ENCODE peak calls at places on chromosomes 11 and 22, in ten cellular contexts. One of them, this sample, is unnamed.

GRCh38 chr11:111422494-111423249 is 43.6 kb upstream of the POU2AF1 start:
- DNase-seq in T-helper 2 cell: no peak
- DNase-seq in NCI-H524 treated with DMSO at 0.1 percent for 48 hours: peak; percentile 35
- DNase-seq in fibroblast of the aortic adventitia: peak; percentile 44
- DNase-seq in head of caudate nucleus: peak; percentile 70
- DNase-seq in stimulated activated CD4-positive, alpha-beta T cell treated with anti-CD3 and anti-CD28 coated beads, Interleukin-12 subunit alpha, Interleukin-12 subunit beta, amount 100 ng/mL, for 48 hours: peak; percentile 60
- DNase-seq in right atrium auricular region: no peak
- DNase-seq in activated T-helper 9 cell treated with anti-CD3 and anti-CD28 coated beads, Interleukin-2, amount 50 U/mL, for 16 hours: peak; percentile 12
- DNase-seq in caudate nucleus: no peak
- DNase-seq in stromal cell of bone marrow: no peak
- DNase-seq in this sample: no peak

GRCh38 chr11:109865558-109866186 is 227.5 kb upstream of the ZC3H12C start:
- DNase-seq in T-helper 2 cell: no peak
- DNase-seq in NCI-H524 treated with DMSO at 0.1 percent for 48 hours: no peak
- DNase-seq in fibroblast of the aortic adventitia: no peak
- DNase-seq in head of caudate nucleus: peak; percentile 74
- DNase-seq in stimulated activated CD4-positive, alpha-beta T cell treated with anti-CD3 and anti-CD28 coated beads, Interleukin-12 subunit alpha, Interleukin-12 subunit beta, amount 100 ng/mL, for 48 hours: no peak
- DNase-seq in right atrium auricular region: no peak
- DNase-seq in activated T-helper 9 cell treated with anti-CD3 and anti-CD28 coated beads, Interleukin-2, amount 50 U/mL, for 16 hours: no peak
- DNase-seq in caudate nucleus: peak; percentile 9
- DNase-seq in stromal cell of bone marrow: no peak
- DNase-seq in this sample: no peak

GRCh38 chr22:27719535-27720227 is 81.9 kb downstream of the MN1 start:
- DNase-seq in T-helper 2 cell: no peak
- DNase-seq in NCI-H524 treated with DMSO at 0.1 percent for 48 hours: no peak
- DNase-seq in fibroblast of the aortic adventitia: peak; percentile 82
- DNase-seq in head of caudate nucleus: peak; percentile 9
- DNase-seq in stimulated activated CD4-positive, alpha-beta T cell treated with anti-CD3 and anti-CD28 coated beads, Interleukin-12 subunit alpha, Interleukin-12 subunit beta, amount 100 ng/mL, for 48 hours: no peak
- DNase-seq in right atrium auricular region: peak; percentile 62
- DNase-seq in activated T-helper 9 cell treated with anti-CD3 and anti-CD28 coated beads, Interleukin-2, amount 50 U/mL, for 16 hours: no peak
- DNase-seq in caudate nucleus: peak; percentile 34
- DNase-seq in stromal cell of bone marrow: no peak
- DNase-seq in this sample: peak; percentile 5

GRCh38 chr11:35030716-35031213 is 108.2 kb upstream of the CD44 start:
- DNase-seq in T-helper 2 cell: no peak
- DNase-seq in NCI-H524 treated with DMSO at 0.1 percent for 48 hours: no peak
- DNase-seq in fibroblast of the aortic adventitia: peak; percentile 83
- DNase-seq in head of caudate nucleus: no peak
- DNase-seq in stimulated activated CD4-positive, alpha-beta T cell treated with anti-CD3 and anti-CD28 coated beads, Interleukin-12 subunit alpha, Interleukin-12 subunit beta, amount 100 ng/mL, for 48 hours: no peak
- DNase-seq in right atrium auricular region: peak; percentile 83
- DNase-seq in activated T-helper 9 cell treated with anti-CD3 and anti-CD28 coated beads, Interleukin-2, amount 50 U/mL, for 16 hours: peak; percentile 13
- DNase-seq in caudate nucleus: no peak
- DNase-seq in stromal cell of bone marrow: peak; percentile 99
- DNase-seq in this sample: no peak

GRCh38 chr22:48968201-48968959 is 859.3 kb downstream of the BRD1 start:
- DNase-seq in T-helper 2 cell: no peak
- DNase-seq in NCI-H524 treated with DMSO at 0.1 percent for 48 hours: no peak
- DNase-seq in fibroblast of the aortic adventitia: no peak
- DNase-seq in head of caudate nucleus: no peak
- DNase-seq in stimulated activated CD4-positive, alpha-beta T cell treated with anti-CD3 and anti-CD28 coated beads, Interleukin-12 subunit alpha, Interleukin-12 subunit beta, amount 100 ng/mL, for 48 hours: no peak
- DNase-seq in right atrium auricular region: peak; percentile 34
- DNase-seq in activated T-helper 9 cell treated with anti-CD3 and anti-CD28 coated beads, Interleukin-2, amount 50 U/mL, for 16 hours: no peak
- DNase-seq in caudate nucleus: no peak
- DNase-seq in stromal cell of bone marrow: no peak
- DNase-seq in this sample: peak; percentile 23

GRCh38 chr11:93747122-93747521 is 5.7 kb downstream of the C11orf54 start:
- DNase-seq in T-helper 2 cell: no peak
- DNase-seq in NCI-H524 treated with DMSO at 0.1 percent for 48 hours: no peak
- DNase-seq in fibroblast of the aortic adventitia: no peak
- DNase-seq in head of caudate nucleus: no peak
- DNase-seq in stimulated activated CD4-positive, alpha-beta T cell treated with anti-CD3 and anti-CD28 coated beads, Interleukin-12 subunit alpha, Interleukin-12 subunit beta, amount 100 ng/mL, for 48 hours: no peak
- DNase-seq in right atrium auricular region: no peak
- DNase-seq in activated T-helper 9 cell treated with anti-CD3 and anti-CD28 coated beads, Interleukin-2, amount 50 U/mL, for 16 hours: no peak
- DNase-seq in caudate nucleus: no peak
- DNase-seq in stromal cell of bone marrow: no peak
- DNase-seq in this sample: no peak

GRCh38 chr11:28701760-28702449 is 593.7 kb downstream of the METTL15 start:
- DNase-seq in T-helper 2 cell: no peak
- DNase-seq in NCI-H524 treated with DMSO at 0.1 percent for 48 hours: no peak
- DNase-seq in fibroblast of the aortic adventitia: no peak
- DNase-seq in head of caudate nucleus: no peak
- DNase-seq in stimulated activated CD4-positive, alpha-beta T cell treated with anti-CD3 and anti-CD28 coated beads, Interleukin-12 subunit alpha, Interleukin-12 subunit beta, amount 100 ng/mL, for 48 hours: no peak
- DNase-seq in right atrium auricular region: no peak
- DNase-seq in activated T-helper 9 cell treated with anti-CD3 and anti-CD28 coated beads, Interleukin-2, amount 50 U/mL, for 16 hours: no peak
- DNase-seq in caudate nucleus: no peak
- DNase-seq in stromal cell of bone marrow: no peak
- DNase-seq in this sample: peak; percentile 52

GRCh38 chr11:17553249-17553546 is 6.1 kb downstream of the OTOG start:
- DNase-seq in T-helper 2 cell: no peak
- DNase-seq in NCI-H524 treated with DMSO at 0.1 percent for 48 hours: no peak
- DNase-seq in fibroblast of the aortic adventitia: no peak
- DNase-seq in head of caudate nucleus: no peak
- DNase-seq in stimulated activated CD4-positive, alpha-beta T cell treated with anti-CD3 and anti-CD28 coated beads, Interleukin-12 subunit alpha, Interleukin-12 subunit beta, amount 100 ng/mL, for 48 hours: no peak
- DNase-seq in right atrium auricular region: no peak
- DNase-seq in activated T-helper 9 cell treated with anti-CD3 and anti-CD28 coated beads, Interleukin-2, amount 50 U/mL, for 16 hours: no peak
- DNase-seq in caudate nucleus: no peak
- DNase-seq in stromal cell of bone marrow: no peak
- DNase-seq in this sample: no peak

GRCh38 chr11:19816817-19817216 is 104.2 kb downstream of the NAV2 start:
- DNase-seq in T-helper 2 cell: no peak
- DNase-seq in NCI-H524 treated with DMSO at 0.1 percent for 48 hours: peak; percentile 29
- DNase-seq in fibroblast of the aortic adventitia: no peak
- DNase-seq in head of caudate nucleus: no peak
- DNase-seq in stimulated activated CD4-positive, alpha-beta T cell treated with anti-CD3 and anti-CD28 coated beads, Interleukin-12 subunit alpha, Interleukin-12 subunit beta, amount 100 ng/mL, for 48 hours: no peak
- DNase-seq in right atrium auricular region: no peak
- DNase-seq in activated T-helper 9 cell treated with anti-CD3 and anti-CD28 coated beads, Interleukin-2, amount 50 U/mL, for 16 hours: no peak
- DNase-seq in caudate nucleus: no peak
- DNase-seq in stromal cell of bone marrow: no peak
- DNase-seq in this sample: no peak

GRCh38 chr11:28849053-28849452 is 740.9 kb downstream of the METTL15 start:
- DNase-seq in T-helper 2 cell: no peak
- DNase-seq in NCI-H524 treated with DMSO at 0.1 percent for 48 hours: no peak
- DNase-seq in fibroblast of the aortic adventitia: no peak
- DNase-seq in head of caudate nucleus: no peak
- DNase-seq in stimulated activated CD4-positive, alpha-beta T cell treated with anti-CD3 and anti-CD28 coated beads, Interleukin-12 subunit alpha, Interleukin-12 subunit beta, amount 100 ng/mL, for 48 hours: no peak
- DNase-seq in right atrium auricular region: no peak
- DNase-seq in activated T-helper 9 cell treated with anti-CD3 and anti-CD28 coated beads, Interleukin-2, amount 50 U/mL, for 16 hours: no peak
- DNase-seq in caudate nucleus: no peak
- DNase-seq in stromal cell of bone marrow: no peak
- DNase-seq in this sample: no peak

GRCh38 chr11:110367571-110367970 is 62.2 kb upstream of the FDX1 start:
- DNase-seq in T-helper 2 cell: no peak
- DNase-seq in NCI-H524 treated with DMSO at 0.1 percent for 48 hours: no peak
- DNase-seq in fibroblast of the aortic adventitia: peak; percentile 45
- DNase-seq in head of caudate nucleus: no peak
- DNase-seq in stimulated activated CD4-positive, alpha-beta T cell treated with anti-CD3 and anti-CD28 coated beads, Interleukin-12 subunit alpha, Interleukin-12 subunit beta, amount 100 ng/mL, for 48 hours: no peak
- DNase-seq in right atrium auricular region: no peak
- DNase-seq in activated T-helper 9 cell treated with anti-CD3 and anti-CD28 coated beads, Interleukin-2, amount 50 U/mL, for 16 hours: no peak
- DNase-seq in caudate nucleus: no peak
- DNase-seq in stromal cell of bone marrow: no peak
- DNase-seq in this sample: no peak

GRCh38 chr11:89327885-89328284 is 150.2 kb downstream of the TYR start:
- DNase-seq in T-helper 2 cell: no peak
- DNase-seq in NCI-H524 treated with DMSO at 0.1 percent for 48 hours: no peak
- DNase-seq in fibroblast of the aortic adventitia: no peak
- DNase-seq in head of caudate nucleus: no peak
- DNase-seq in stimulated activated CD4-positive, alpha-beta T cell treated with anti-CD3 and anti-CD28 coated beads, Interleukin-12 subunit alpha, Interleukin-12 subunit beta, amount 100 ng/mL, for 48 hours: no peak
- DNase-seq in right atrium auricular region: no peak
- DNase-seq in activated T-helper 9 cell treated with anti-CD3 and anti-CD28 coated beads, Interleukin-2, amount 50 U/mL, for 16 hours: no peak
- DNase-seq in caudate nucleus: no peak
- DNase-seq in stromal cell of bone marrow: no peak
- DNase-seq in this sample: no peak

GRCh38 chr11:11540157-11540556 is 81.6 kb downstream of the GALNT18 start:
- DNase-seq in T-helper 2 cell: no peak
- DNase-seq in NCI-H524 treated with DMSO at 0.1 percent for 48 hours: no peak
- DNase-seq in fibroblast of the aortic adventitia: no peak
- DNase-seq in head of caudate nucleus: no peak
- DNase-seq in stimulated activated CD4-positive, alpha-beta T cell treated with anti-CD3 and anti-CD28 coated beads, Interleukin-12 subunit alpha, Interleukin-12 subunit beta, amount 100 ng/mL, for 48 hours: no peak
- DNase-seq in right atrium auricular region: no peak
- DNase-seq in activated T-helper 9 cell treated with anti-CD3 and anti-CD28 coated beads, Interleukin-2, amount 50 U/mL, for 16 hours: no peak
- DNase-seq in caudate nucleus: no peak
- DNase-seq in stromal cell of bone marrow: no peak
- DNase-seq in this sample: no peak

GRCh38 chr11:69702769-69703510 is 882 bp downstream of the FGF19 start:
- DNase-seq in T-helper 2 cell: no peak
- DNase-seq in NCI-H524 treated with DMSO at 0.1 percent for 48 hours: no peak
- DNase-seq in fibroblast of the aortic adventitia: no peak
- DNase-seq in head of caudate nucleus: no peak
- DNase-seq in stimulated activated CD4-positive, alpha-beta T cell treated with anti-CD3 and anti-CD28 coated beads, Interleukin-12 subunit alpha, Interleukin-12 subunit beta, amount 100 ng/mL, for 48 hours: no peak
- DNase-seq in right atrium auricular region: no peak
- DNase-seq in activated T-helper 9 cell treated with anti-CD3 and anti-CD28 coated beads, Interleukin-2, amount 50 U/mL, for 16 hours: no peak
- DNase-seq in caudate nucleus: no peak
- DNase-seq in stromal cell of bone marrow: no peak
- DNase-seq in this sample: no peak

GRCh38 chr22:31139866-31140716 is at the start of gene PLA2G3:
- DNase-seq in T-helper 2 cell: no peak
- DNase-seq in NCI-H524 treated with DMSO at 0.1 percent for 48 hours: peak; percentile 86
- DNase-seq in fibroblast of the aortic adventitia: peak; percentile 33
- DNase-seq in head of caudate nucleus: peak; percentile 10
- DNase-seq in stimulated activated CD4-positive, alpha-beta T cell treated with anti-CD3 and anti-CD28 coated beads, Interleukin-12 subunit alpha, Interleukin-12 subunit beta, amount 100 ng/mL, for 48 hours: no peak
- DNase-seq in right atrium auricular region: no peak
- DNase-seq in activated T-helper 9 cell treated with anti-CD3 and anti-CD28 coated beads, Interleukin-2, amount 50 U/mL, for 16 hours: no peak
- DNase-seq in caudate nucleus: no peak
- DNase-seq in stromal cell of bone marrow: no peak
- DNase-seq in this sample: peak; percentile 51

GRCh38 chr11:59429924-59430516 is 3.8 kb upstream of the OR5A2 start:
- DNase-seq in T-helper 2 cell: no peak
- DNase-seq in NCI-H524 treated with DMSO at 0.1 percent for 48 hours: no peak
- DNase-seq in fibroblast of the aortic adventitia: peak; percentile 48
- DNase-seq in head of caudate nucleus: peak; percentile 12
- DNase-seq in stimulated activated CD4-positive, alpha-beta T cell treated with anti-CD3 and anti-CD28 coated beads, Interleukin-12 subunit alpha, Interleukin-12 subunit beta, amount 100 ng/mL, for 48 hours: peak; percentile 59
- DNase-seq in right atrium auricular region: no peak
- DNase-seq in activated T-helper 9 cell treated with anti-CD3 and anti-CD28 coated beads, Interleukin-2, amount 50 U/mL, for 16 hours: no peak
- DNase-seq in caudate nucleus: no peak
- DNase-seq in stromal cell of bone marrow: peak; percentile 3
- DNase-seq in this sample: peak; percentile 32

GRCh38 chr11:20162824-20163777 is 2.8 kb upstream of the DBX1 start:
- DNase-seq in T-helper 2 cell: no peak
- DNase-seq in NCI-H524 treated with DMSO at 0.1 percent for 48 hours: no peak
- DNase-seq in fibroblast of the aortic adventitia: peak; percentile 17
- DNase-seq in head of caudate nucleus: no peak
- DNase-seq in stimulated activated CD4-positive, alpha-beta T cell treated with anti-CD3 and anti-CD28 coated beads, Interleukin-12 subunit alpha, Interleukin-12 subunit beta, amount 100 ng/mL, for 48 hours: no peak
- DNase-seq in right atrium auricular region: no peak
- DNase-seq in activated T-helper 9 cell treated with anti-CD3 and anti-CD28 coated beads, Interleukin-2, amount 50 U/mL, for 16 hours: no peak
- DNase-seq in caudate nucleus: no peak
- DNase-seq in stromal cell of bone marrow: no peak
- DNase-seq in this sample: no peak

GRCh38 chr11:19018901-19019300 is 41.6 kb downstream of the MRGPRX2 start:
- DNase-seq in T-helper 2 cell: no peak
- DNase-seq in NCI-H524 treated with DMSO at 0.1 percent for 48 hours: no peak
- DNase-seq in fibroblast of the aortic adventitia: no peak
- DNase-seq in head of caudate nucleus: no peak
- DNase-seq in stimulated activated CD4-positive, alpha-beta T cell treated with anti-CD3 and anti-CD28 coated beads, Interleukin-12 subunit alpha, Interleukin-12 subunit beta, amount 100 ng/mL, for 48 hours: no peak
- DNase-seq in right atrium auricular region: no peak
- DNase-seq in activated T-helper 9 cell treated with anti-CD3 and anti-CD28 coated beads, Interleukin-2, amount 50 U/mL, for 16 hours: no peak
- DNase-seq in caudate nucleus: no peak
- DNase-seq in stromal cell of bone marrow: no peak
- DNase-seq in this sample: no peak

GRCh38 chr11:131659931-131660330 is 289.5 kb downstream of the NTM start:
- DNase-seq in T-helper 2 cell: no peak
- DNase-seq in NCI-H524 treated with DMSO at 0.1 percent for 48 hours: no peak
- DNase-seq in fibroblast of the aortic adventitia: no peak
- DNase-seq in head of caudate nucleus: no peak
- DNase-seq in stimulated activated CD4-positive, alpha-beta T cell treated with anti-CD3 and anti-CD28 coated beads, Interleukin-12 subunit alpha, Interleukin-12 subunit beta, amount 100 ng/mL, for 48 hours: no peak
- DNase-seq in right atrium auricular region: no peak
- DNase-seq in activated T-helper 9 cell treated with anti-CD3 and anti-CD28 coated beads, Interleukin-2, amount 50 U/mL, for 16 hours: no peak
- DNase-seq in caudate nucleus: no peak
- DNase-seq in stromal cell of bone marrow: no peak
- DNase-seq in this sample: no peak

GRCh38 chr22:40107756-40108437 is 69.8 kb upstream of the TNRC6B start:
- DNase-seq in T-helper 2 cell: no peak
- DNase-seq in NCI-H524 treated with DMSO at 0.1 percent for 48 hours: no peak
- DNase-seq in fibroblast of the aortic adventitia: peak; percentile 70
- DNase-seq in head of caudate nucleus: no peak
- DNase-seq in stimulated activated CD4-positive, alpha-beta T cell treated with anti-CD3 and anti-CD28 coated beads, Interleukin-12 subunit alpha, Interleukin-12 subunit beta, amount 100 ng/mL, for 48 hours: no peak
- DNase-seq in right atrium auricular region: no peak
- DNase-seq in activated T-helper 9 cell treated with anti-CD3 and anti-CD28 coated beads, Interleukin-2, amount 50 U/mL, for 16 hours: no peak
- DNase-seq in caudate nucleus: no peak
- DNase-seq in stromal cell of bone marrow: peak; percentile 42
- DNase-seq in this sample: peak; percentile 19

GRCh38 chr11:19730373-19730772 is 17.7 kb downstream of the NAV2 start:
- DNase-seq in T-helper 2 cell: no peak
- DNase-seq in NCI-H524 treated with DMSO at 0.1 percent for 48 hours: no peak
- DNase-seq in fibroblast of the aortic adventitia: no peak
- DNase-seq in head of caudate nucleus: peak; percentile 83
- DNase-seq in stimulated activated CD4-positive, alpha-beta T cell treated with anti-CD3 and anti-CD28 coated beads, Interleukin-12 subunit alpha, Interleukin-12 subunit beta, amount 100 ng/mL, for 48 hours: no peak
- DNase-seq in right atrium auricular region: no peak
- DNase-seq in activated T-helper 9 cell treated with anti-CD3 and anti-CD28 coated beads, Interleukin-2, amount 50 U/mL, for 16 hours: no peak
- DNase-seq in caudate nucleus: peak; percentile 34
- DNase-seq in stromal cell of bone marrow: no peak
- DNase-seq in this sample: no peak